ENCODE peak calls at places on chromosomes 12 and 14, in seven cellular contexts. One of them, this sample, is unnamed.

GRCh38 chr14:91158091-91158790 is 44.4 kb downstream of the DGLUCY start:
- DNase-seq in naive thymus-derived CD4-positive, alpha-beta T cell: no peak
- DNase-seq in H9: no peak
- DNase-seq in CD8-positive, alpha-beta memory T cell: no peak
- DNase-seq in neural progenitor cell: no peak
- DNase-seq in left ventricle myocardium inferior: peak
- DNase-seq in cardiac muscle cell: no peak
- DNase-seq in this sample: no peak

GRCh38 chr14:34722723-34723545 is 8.5 kb upstream of the CFL2 start:
- DNase-seq in neural progenitor cell: peak
- DNase-seq in left ventricle myocardium inferior: no peak
- DNase-seq in CD8-positive, alpha-beta memory T cell: peak
- DNase-seq in H9: peak
- DNase-seq in cardiac muscle cell: peak
- DNase-seq in naive thymus-derived CD4-positive, alpha-beta T cell: peak
- DNase-seq in this sample: no peak

GRCh38 chr12:124863409-124864325 is at the start of gene SCARB1:
- DNase-seq in cardiac muscle cell: peak
- DNase-seq in CD8-positive, alpha-beta memory T cell: peak
- DNase-seq in naive thymus-derived CD4-positive, alpha-beta T cell: peak
- DNase-seq in H9: peak
- DNase-seq in neural progenitor cell: peak
- DNase-seq in left ventricle myocardium inferior: peak
- DNase-seq in this sample: peak

GRCh38 chr12:85955127-85955526 is 81.0 kb downstream of the NTS start:
- DNase-seq in naive thymus-derived CD4-positive, alpha-beta T cell: no peak
- DNase-seq in H9: no peak
- DNase-seq in cardiac muscle cell: peak
- DNase-seq in left ventricle myocardium inferior: no peak
- DNase-seq in CD8-positive, alpha-beta memory T cell: no peak
- DNase-seq in neural progenitor cell: no peak
- DNase-seq in this sample: no peak

GRCh38 chr12:131895640-131896079 is 1.2 kb downstream of the ULK1 start:
- DNase-seq in naive thymus-derived CD4-positive, alpha-beta T cell: peak
- DNase-seq in CD8-positive, alpha-beta memory T cell: no peak
- DNase-seq in H9: peak
- DNase-seq in neural progenitor cell: peak
- DNase-seq in cardiac muscle cell: no peak
- DNase-seq in left ventricle myocardium inferior: no peak
- DNase-seq in this sample: no peak

GRCh38 chr12:100234591-100235304 is 32.1 kb downstream of the DEPDC4 start:
- DNase-seq in neural progenitor cell: peak
- DNase-seq in cardiac muscle cell: peak
- DNase-seq in H9: no peak
- DNase-seq in CD8-positive, alpha-beta memory T cell: no peak
- DNase-seq in naive thymus-derived CD4-positive, alpha-beta T cell: peak
- DNase-seq in left ventricle myocardium inferior: no peak
- DNase-seq in this sample: peak

GRCh38 chr12:123519151-123520001 is 14.1 kb downstream of the RILPL1 start:
- DNase-seq in CD8-positive, alpha-beta memory T cell: no peak
- DNase-seq in H9: peak
- DNase-seq in naive thymus-derived CD4-positive, alpha-beta T cell: no peak
- DNase-seq in left ventricle myocardium inferior: peak
- DNase-seq in neural progenitor cell: no peak
- DNase-seq in cardiac muscle cell: peak
- DNase-seq in this sample: no peak

GRCh38 chr12:88411689-88412088 is 168.6 kb downstream of the KITLG start:
- DNase-seq in CD8-positive, alpha-beta memory T cell: no peak
- DNase-seq in left ventricle myocardium inferior: no peak
- DNase-seq in cardiac muscle cell: peak
- DNase-seq in neural progenitor cell: no peak
- DNase-seq in H9: no peak
- DNase-seq in naive thymus-derived CD4-positive, alpha-beta T cell: no peak
- DNase-seq in this sample: no peak

GRCh38 chr14:90692061-90692460 is 124.2 kb downstream of the TTC7B start:
- DNase-seq in CD8-positive, alpha-beta memory T cell: no peak
- DNase-seq in naive thymus-derived CD4-positive, alpha-beta T cell: no peak
- DNase-seq in cardiac muscle cell: no peak
- DNase-seq in left ventricle myocardium inferior: no peak
- DNase-seq in H9: no peak
- DNase-seq in neural progenitor cell: no peak
- DNase-seq in this sample: peak

GRCh38 chr14:89720741-89721315 is 233.7 kb downstream of the EFCAB11 start:
- DNase-seq in naive thymus-derived CD4-positive, alpha-beta T cell: peak
- DNase-seq in neural progenitor cell: no peak
- DNase-seq in CD8-positive, alpha-beta memory T cell: peak
- DNase-seq in cardiac muscle cell: no peak
- DNase-seq in left ventricle myocardium inferior: peak
- DNase-seq in H9: peak
- DNase-seq in this sample: no peak

GRCh38 chr12:6375269-6376078 is at the start of gene SCNN1A:
- DNase-seq in H9: peak
- DNase-seq in neural progenitor cell: peak
- DNase-seq in left ventricle myocardium inferior: no peak
- DNase-seq in cardiac muscle cell: no peak
- DNase-seq in naive thymus-derived CD4-positive, alpha-beta T cell: no peak
- DNase-seq in CD8-positive, alpha-beta memory T cell: no peak
- DNase-seq in this sample: no peak

GRCh38 chr12:124673881-124674617 is 106.6 kb upstream of the NCOR2 start:
- DNase-seq in neural progenitor cell: no peak
- DNase-seq in H9: no peak
- DNase-seq in CD8-positive, alpha-beta memory T cell: no peak
- DNase-seq in left ventricle myocardium inferior: no peak
- DNase-seq in naive thymus-derived CD4-positive, alpha-beta T cell: no peak
- DNase-seq in cardiac muscle cell: no peak
- DNase-seq in this sample: no peak

GRCh38 chr14:82537831-82538230 is 1004.2 kb upstream of the SEL1L start:
- DNase-seq in left ventricle myocardium inferior: no peak
- DNase-seq in H9: no peak
- DNase-seq in cardiac muscle cell: no peak
- DNase-seq in neural progenitor cell: peak
- DNase-seq in naive thymus-derived CD4-positive, alpha-beta T cell: no peak
- DNase-seq in CD8-positive, alpha-beta memory T cell: no peak
- DNase-seq in this sample: no peak

GRCh38 chr12:94867066-94867855 is 136.2 kb downstream of the NDUFA12 start:
- DNase-seq in cardiac muscle cell: no peak
- DNase-seq in neural progenitor cell: no peak
- DNase-seq in left ventricle myocardium inferior: no peak
- DNase-seq in naive thymus-derived CD4-positive, alpha-beta T cell: no peak
- DNase-seq in CD8-positive, alpha-beta memory T cell: no peak
- DNase-seq in H9: no peak
- DNase-seq in this sample: no peak

GRCh38 chr14:47710581-47710980 is 35.2 kb upstream of the MDGA2 start:
- DNase-seq in CD8-positive, alpha-beta memory T cell: no peak
- DNase-seq in cardiac muscle cell: no peak
- DNase-seq in H9: no peak
- DNase-seq in neural progenitor cell: no peak
- DNase-seq in left ventricle myocardium inferior: no peak
- DNase-seq in naive thymus-derived CD4-positive, alpha-beta T cell: no peak
- DNase-seq in this sample: no peak

GRCh38 chr12:44696542-44696941 is 179.6 kb downstream of the NELL2 start:
- DNase-seq in H9: no peak
- DNase-seq in left ventricle myocardium inferior: no peak
- DNase-seq in neural progenitor cell: no peak
- DNase-seq in cardiac muscle cell: no peak
- DNase-seq in CD8-positive, alpha-beta memory T cell: no peak
- DNase-seq in naive thymus-derived CD4-positive, alpha-beta T cell: no peak
- DNase-seq in this sample: no peak

GRCh38 chr12:122130150-122130549 is 43.9 kb downstream of the IL31 start:
- DNase-seq in left ventricle myocardium inferior: no peak
- DNase-seq in naive thymus-derived CD4-positive, alpha-beta T cell: no peak
- DNase-seq in CD8-positive, alpha-beta memory T cell: no peak
- DNase-seq in H9: no peak
- DNase-seq in cardiac muscle cell: no peak
- DNase-seq in neural progenitor cell: no peak
- DNase-seq in this sample: no peak

GRCh38 chr12:122421263-122421814 is 1.1 kb downstream of the CLIP1 start:
- DNase-seq in neural progenitor cell: no peak
- DNase-seq in left ventricle myocardium inferior: peak
- DNase-seq in cardiac muscle cell: peak
- DNase-seq in H9: no peak
- DNase-seq in CD8-positive, alpha-beta memory T cell: no peak
- DNase-seq in naive thymus-derived CD4-positive, alpha-beta T cell: no peak
- DNase-seq in this sample: no peak

GRCh38 chr12:111413442-111414086 is 7.8 kb downstream of the SH2B3 start:
- DNase-seq in H9: peak
- DNase-seq in cardiac muscle cell: peak
- DNase-seq in left ventricle myocardium inferior: peak
- DNase-seq in CD8-positive, alpha-beta memory T cell: no peak
- DNase-seq in neural progenitor cell: no peak
- DNase-seq in naive thymus-derived CD4-positive, alpha-beta T cell: no peak
- DNase-seq in this sample: no peak
- H3K27ac ChIP-seq in H9: no peak
- H3K27ac ChIP-seq in cardiac muscle cell: no peak
- H3K27ac ChIP-seq in left ventricle myocardium inferior: peak
- H3K27ac ChIP-seq in CD8-positive, alpha-beta memory T cell: no peak
- H3K27ac ChIP-seq in neural progenitor cell: no peak
- H3K27ac ChIP-seq in naive thymus-derived CD4-positive, alpha-beta T cell: peak
- H3K27ac ChIP-seq in this sample: peak

GRCh38 chr12:42027537-42027936 is 117.1 kb downstream of the GXYLT1 start:
- DNase-seq in H9: no peak
- DNase-seq in cardiac muscle cell: no peak
- DNase-seq in neural progenitor cell: no peak
- DNase-seq in CD8-positive, alpha-beta memory T cell: no peak
- DNase-seq in left ventricle myocardium inferior: no peak
- DNase-seq in naive thymus-derived CD4-positive, alpha-beta T cell: no peak
- DNase-seq in this sample: no peak
- H3K27ac ChIP-seq in H9: no peak
- H3K27ac ChIP-seq in cardiac muscle cell: no peak
- H3K27ac ChIP-seq in neural progenitor cell: no peak
- H3K27ac ChIP-seq in CD8-positive, alpha-beta memory T cell: no peak
- H3K27ac ChIP-seq in left ventricle myocardium inferior: no peak
- H3K27ac ChIP-seq in naive thymus-derived CD4-positive, alpha-beta T cell: no peak
- H3K27ac ChIP-seq in this sample: no peak

GRCh38 chr12:110577717-110578521 is 5.2 kb downstream of the PPTC7 start:
- DNase-seq in CD8-positive, alpha-beta memory T cell: no peak
- DNase-seq in left ventricle myocardium inferior: no peak
- DNase-seq in H9: no peak
- DNase-seq in neural progenitor cell: no peak
- DNase-seq in naive thymus-derived CD4-positive, alpha-beta T cell: peak
- DNase-seq in cardiac muscle cell: peak
- DNase-seq in this sample: no peak
- H3K27ac ChIP-seq in CD8-positive, alpha-beta memory T cell: peak
- H3K27ac ChIP-seq in left ventricle myocardium inferior: peak
- H3K27ac ChIP-seq in H9: no peak
- H3K27ac ChIP-seq in neural progenitor cell: no peak
- H3K27ac ChIP-seq in naive thymus-derived CD4-positive, alpha-beta T cell: peak
- H3K27ac ChIP-seq in cardiac muscle cell: peak
- H3K27ac ChIP-seq in this sample: peak

DNA sequence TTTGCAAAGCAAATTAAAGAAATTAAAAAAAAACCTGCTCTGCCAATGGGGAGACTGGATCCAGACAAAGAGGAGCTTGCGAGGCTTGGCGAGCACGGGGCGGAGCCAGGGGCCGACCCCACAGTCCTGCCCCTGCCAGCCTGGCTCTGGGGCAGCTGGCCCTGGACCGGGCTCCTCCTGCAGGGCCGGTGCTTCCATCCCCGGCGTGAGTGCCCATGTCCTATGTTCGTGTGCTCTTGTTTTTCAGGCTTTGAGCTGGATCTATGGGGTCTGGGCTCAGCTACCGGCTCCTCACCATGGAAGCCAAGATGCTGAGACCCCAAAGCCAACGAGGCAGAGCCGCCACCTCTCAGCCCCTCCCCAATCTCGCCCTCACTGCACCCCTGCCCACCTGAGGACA is 176.8 kb downstream of the KIF26A start:
- DNase-seq in CD8-positive, alpha-beta memory T cell: no peak
- DNase-seq in naive thymus-derived CD4-positive, alpha-beta T cell: no peak
- DNase-seq in H9: peak
- DNase-seq in neural progenitor cell: no peak
- DNase-seq in cardiac muscle cell: no peak
- DNase-seq in left ventricle myocardium inferior: no peak
- DNase-seq in this sample: no peak
- H3K27ac ChIP-seq in CD8-positive, alpha-beta memory T cell: no peak
- H3K27ac ChIP-seq in naive thymus-derived CD4-positive, alpha-beta T cell: no peak
- H3K27ac ChIP-seq in H9: no peak
- H3K27ac ChIP-seq in neural progenitor cell: no peak
- H3K27ac ChIP-seq in cardiac muscle cell: no peak
- H3K27ac ChIP-seq in left ventricle myocardium inferior: no peak
- H3K27ac ChIP-seq in this sample: no peak

GRCh38 chr12:3299929-3300832 is 190.8 kb upstream of the PRMT8 start:
- DNase-seq in H9: peak
- DNase-seq in neural progenitor cell: peak
- DNase-seq in CD8-positive, alpha-beta memory T cell: peak
- DNase-seq in naive thymus-derived CD4-positive, alpha-beta T cell: peak
- DNase-seq in cardiac muscle cell: peak
- DNase-seq in left ventricle myocardium inferior: peak
- DNase-seq in this sample: peak
- H3K27ac ChIP-seq in H9: no peak
- H3K27ac ChIP-seq in neural progenitor cell: no peak
- H3K27ac ChIP-seq in CD8-positive, alpha-beta memory T cell: no peak
- H3K27ac ChIP-seq in naive thymus-derived CD4-positive, alpha-beta T cell: no peak
- H3K27ac ChIP-seq in cardiac muscle cell: no peak
- H3K27ac ChIP-seq in left ventricle myocardium inferior: peak
- H3K27ac ChIP-seq in this sample: peak

GRCh38 chr14:99247772-99248171 is 24.2 kb downstream of the BCL11B start:
- DNase-seq in cardiac muscle cell: no peak
- DNase-seq in left ventricle myocardium inferior: no peak
- DNase-seq in H9: no peak
- DNase-seq in naive thymus-derived CD4-positive, alpha-beta T cell: no peak
- DNase-seq in CD8-positive, alpha-beta memory T cell: no peak
- DNase-seq in neural progenitor cell: no peak
- DNase-seq in this sample: no peak
- H3K27ac ChIP-seq in cardiac muscle cell: no peak
- H3K27ac ChIP-seq in left ventricle myocardium inferior: no peak
- H3K27ac ChIP-seq in H9: no peak
- H3K27ac ChIP-seq in naive thymus-derived CD4-positive, alpha-beta T cell: peak
- H3K27ac ChIP-seq in CD8-positive, alpha-beta memory T cell: peak
- H3K27ac ChIP-seq in neural progenitor cell: no peak
- H3K27ac ChIP-seq in this sample: no peak

This sample was measured in AG04450.